ENCODE peak calls at places on chromosomes 1 and 21, in nine cellular contexts. V, B, I, K, E, Q, G, M and R are unnamed samples.

GRCh38 chr1:64046871-64047270 is 156.6 kb upstream of the UBE2U start:
- DNase-seq in Q (no peak), G (no peak), B (no peak), I (no peak), K (no peak), M (no peak), V (no peak), E (no peak), R (no peak)

GRCh38 chr21:38824124-38824822 is 18.5 kb downstream of the ETS2 start:
- DNase-seq in K (peak), B (no peak), E (no peak), G (peak), I (no peak), M (peak), V (no peak), Q (no peak), R (no peak)

GRCh38 chr21:42063206-42063577 is 7.9 kb upstream of the UMODL1 start:
- DNase-seq in Q (no peak), I (no peak), M (no peak), E (no peak), B (no peak), K (peak), V (no peak), G (peak), R (no peak)

GRCh38 chr21:46413365-46413696 is 45.4 kb upstream of the DIP2A start:
- DNase-seq in B (no peak), M (no peak), K (no peak), Q (no peak), V (no peak), E (peak), G (no peak), I (no peak), R (no peak)

GRCh38 chr1:89681045-89681729 is 48.3 kb downstream of the LRRC8C start:
- DNase-seq in M (no peak), E (no peak), I (no peak), K (no peak), V (no peak), Q (no peak), B (no peak), G (no peak), R (no peak)

GRCh38 chr1:68112835-68113243 is 62.4 kb upstream of the DIRAS3 start:
- DNase-seq in I (no peak), E (peak), K (no peak), B (no peak), M (peak), V (peak), Q (no peak), G (no peak), R (no peak)

GRCh38 chr1:64982134-64982533 is 15.8 kb upstream of the JAK1 start:
- DNase-seq in G (no peak), Q (no peak), K (no peak), B (no peak), I (no peak), M (no peak), E (no peak), V (no peak), R (no peak)

GRCh38 chr1:173122958-173123852 is 72.5 kb upstream of the TNFSF18 start:
- DNase-seq in Q (no peak), V (peak), B (peak), E (peak), K (peak), I (no peak), M (peak), G (peak), R (no peak)

GRCh38 chr1:23473037-23473800 is 10.8 kb downstream of the ASAP3 start:
- DNase-seq in E (peak), G (no peak), B (no peak), V (no peak), I (no peak), K (no peak), M (no peak), Q (no peak), R (no peak)

GRCh38 chr1:14976260-14976659 is 177.3 kb upstream of the TMEM51 start:
- DNase-seq in B (no peak), V (no peak), K (no peak), Q (no peak), E (no peak), G (no peak), M (no peak), I (no peak), R (no peak)

GRCh38 chr1:198890531-198890930 is 251.7 kb downstream of the PTPRC start:
- DNase-seq in Q (no peak), K (no peak), M (peak), G (no peak), B (no peak), I (no peak), E (no peak), V (no peak), R (no peak)

GRCh38 chr21:26966978-26967913 is at the start of gene ADAMTS5:
- DNase-seq in Q (peak), I (peak), K (peak), B (peak), G (peak), V (peak), E (peak), M (no peak), R (peak)

GRCh38 chr1:172678990-172679772 is 20.3 kb downstream of the FASLG start:
- DNase-seq in V (no peak), M (no peak), I (no peak), Q (no peak), E (no peak), B (no peak), K (peak), G (peak), R (no peak)

GRCh38 chr1:228867093-228867950 is 132.0 kb downstream of the RHOU start:
- DNase-seq in G (no peak), Q (no peak), M (no peak), I (peak), V (no peak), B (no peak), K (no peak), E (no peak), R (no peak)

GRCh38 chr1:236868625-236869467 is 73.8 kb downstream of the MTR start:
- DNase-seq in Q (no peak), G (peak), K (peak), E (peak), V (no peak), B (peak), I (peak), M (peak), R (peak)

GRCh38 chr1:107056426-107057196 is at the start of gene PRMT6:
- DNase-seq in G (peak), Q (peak), B (peak), V (peak), K (peak), I (peak), E (peak), M (peak), R (peak)

GRCh38 chr1:245079021-245079609 is 75.7 kb upstream of the KIF26B start:
- DNase-seq in V (no peak), Q (no peak), G (no peak), M (no peak), E (peak), B (peak), I (no peak), K (no peak), R (no peak)

GRCh38 chr1:96364576-96364975 is 357.0 kb upstream of the PTBP2 start:
- DNase-seq in V (no peak), E (no peak), G (no peak), B (no peak), K (no peak), I (no peak), Q (no peak), M (no peak), R (no peak)

GRCh38 chr1:192633533-192634258 is 2.3 kb upstream of the RGS13 start:
- DNase-seq in Q (no peak), I (no peak), B (no peak), K (no peak), M (no peak), E (no peak), G (no peak), V (no peak), R (no peak)

GRCh38 chr1:209527993-209528392 is 55.5 kb upstream of the CAMK1G start:
- DNase-seq in K (no peak), V (no peak), B (no peak), I (no peak), G (no peak), Q (no peak), M (no peak), E (peak), R (peak)

GRCh38 chr1:193971595-193971994 is 785.2 kb upstream of the B3GALT2 start:
- DNase-seq in Q (no peak), M (no peak), I (no peak), E (peak), G (no peak), K (no peak), V (no peak), B (no peak), R (no peak)

GRCh38 chr1:199033709-199034108 is 394.9 kb downstream of the PTPRC start:
- DNase-seq in B (no peak), M (no peak), Q (no peak), G (no peak), E (no peak), I (no peak), K (no peak), V (no peak), R (no peak)

GRCh38 chr1:73736125-73736524 is 461.9 kb downstream of the LRRIQ3 start:
- DNase-seq in B (no peak), Q (no peak), K (no peak), I (no peak), G (no peak), M (no peak), V (no peak), E (no peak), R (no peak)

GRCh38 chr21:35697321-35697808 is 363.0 kb downstream of the SETD4 start:
- DNase-seq in G (peak), E (peak), K (peak), V (peak), M (no peak), B (no peak), I (no peak), Q (no peak), R (no peak)

GRCh38 chr1:230725256-230726012 is 11.5 kb upstream of the AGT start:
- DNase-seq in M (no peak), Q (no peak), V (no peak), K (no peak), E (no peak), B (no peak), G (no peak), I (no peak), R (no peak)

GRCh38 chr1:171245458-171246064 is 2.7 kb upstream of the FMO1 start:
- DNase-seq in B (peak), I (no peak), E (peak), K (peak), G (peak), V (no peak), Q (no peak), M (no peak), R (peak)

GRCh38 chr1:9351654-9352271 is 59.1 kb downstream of the SPSB1 start:
- DNase-seq in B (no peak), V (no peak), G (no peak), K (no peak), E (no peak), Q (no peak), I (no peak), M (no peak), R (no peak)

GRCh38 chr1:153699768-153700167 is 21.3 kb downstream of the NPR1 start:
- DNase-seq in Q (no peak), K (no peak), M (no peak), E (no peak), I (no peak), B (no peak), V (no peak), G (no peak), R (no peak)

GRCh38 chr1:163203561-163203960 is 845 bp upstream of the RGS5 start:
- DNase-seq in K (no peak), I (no peak), E (peak), M (no peak), Q (no peak), V (no peak), B (no peak), G (no peak), R (no peak)

GRCh38 chr1:109272831-109273547 is 10.0 kb downstream of the PSRC1 start:
- DNase-seq in M (no peak), K (no peak), V (peak), Q (peak), I (no peak), B (no peak), G (peak), E (peak), R (no peak)

GRCh38 chr1:68010094-68010493 is 40.3 kb downstream of the DIRAS3 start:
- DNase-seq in M (no peak), Q (no peak), V (no peak), K (no peak), E (peak), G (no peak), I (no peak), B (no peak), R (no peak)

GRCh38 chr21:36854391-36854790 is 112.1 kb downstream of the HLCS start:
- DNase-seq in V (no peak), K (no peak), M (no peak), B (peak), G (peak), Q (no peak), I (peak), E (no peak), R (peak)

GRCh38 chr1:17904290-17904689 is 149.2 kb downstream of the ACTL8 start:
- DNase-seq in V (no peak), Q (no peak), B (no peak), I (no peak), E (no peak), K (no peak), M (no peak), G (no peak), R (no peak)

GRCh38 chr1:208175508-208175895 is 68.7 kb downstream of the PLXNA2 start:
- DNase-seq in E (no peak), I (no peak), Q (no peak), G (no peak), B (no peak), K (no peak), V (no peak), M (no peak), R (no peak)

GRCh38 chr1:62266217-62266616 is 53.0 kb downstream of the KANK4 start:
- DNase-seq in K (no peak), E (no peak), V (no peak), Q (no peak), I (no peak), G (no peak), M (no peak), B (no peak), R (no peak)

GRCh38 chr1:98556521-98557158 is 104.9 kb upstream of the SNX7 start:
- DNase-seq in V (no peak), K (no peak), G (no peak), I (no peak), B (no peak), Q (no peak), M (no peak), E (peak), R (no peak)

GRCh38 chr1:211812584-211812983 is 18.0 kb downstream of the LPGAT1 start:
- DNase-seq in K (no peak), I (no peak), B (no peak), E (no peak), Q (no peak), V (no peak), G (no peak), M (no peak), R (no peak)

GRCh38 chr1:218344814-218345672 is at the start of gene TGFB2:
- DNase-seq in B (peak), M (no peak), K (peak), Q (no peak), V (no peak), E (peak), G (peak), I (no peak), R (peak)

GRCh38 chr21:32507342-32507919 is 77.9 kb downstream of the TCP10L start:
- DNase-seq in Q (no peak), E (no peak), G (no peak), M (no peak), V (no peak), K (no peak), I (no peak), B (no peak), R (no peak)

GRCh38 chr1:21823980-21824702 is 12.1 kb downstream of the LDLRAD2 start:
- DNase-seq in B (no peak), M (no peak), I (no peak), G (no peak), K (no peak), E (no peak), Q (no peak), V (no peak), R (no peak)
- TF ChIP-seq CTCF in B (no peak), M (no peak), I (no peak), G (no peak), K (no peak), E (no peak), Q (no peak), V (no peak), R (no peak)

GRCh38 chr1:1344672-1345361 is 4.4 kb downstream of the DVL1 start:
- DNase-seq in V (no peak), B (peak), M (no peak), G (peak), Q (no peak), E (peak), K (peak), I (peak), R (peak)
- TF ChIP-seq CTCF in V (peak), B (peak), M (peak), G (peak), Q (peak), E (peak), K (no peak), I (peak), R (peak)

DNA sequence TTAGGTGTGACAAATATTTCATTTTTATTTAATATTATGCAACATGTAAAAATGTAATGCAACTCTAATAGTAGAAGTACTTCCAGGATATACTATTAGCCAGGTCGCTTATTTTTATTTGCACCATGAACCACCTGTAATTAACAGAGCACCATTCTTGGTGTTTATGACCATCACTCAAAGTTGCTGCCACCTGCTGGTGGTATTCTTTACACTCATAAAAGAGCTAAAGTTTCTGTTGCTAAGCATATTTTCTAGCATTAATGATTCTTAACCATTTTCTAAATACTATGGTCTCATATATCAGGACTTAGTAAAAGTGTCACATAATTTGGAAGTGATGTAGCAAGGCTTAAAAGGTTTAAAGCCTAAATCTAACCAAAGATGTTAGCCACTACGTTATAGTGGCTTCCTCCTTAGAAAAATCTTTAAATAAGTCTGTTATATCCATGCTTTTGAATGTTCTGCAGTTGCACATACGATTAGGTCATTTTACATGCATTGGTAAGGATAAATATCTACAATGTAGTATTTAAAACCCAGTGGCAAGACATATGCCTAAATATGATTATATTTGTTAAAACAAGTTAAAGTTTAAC is 244.5 kb downstream of the NEGR1 start:
- DNase-seq in Q (no peak), B (peak), K (peak), G (peak), E (peak), M (peak), V (no peak), I (peak), R (peak)
- TF ChIP-seq CTCF in Q (peak), B (peak), K (no peak), G (peak), E (peak), M (peak), V (peak), I (peak), R (peak)

DNA sequence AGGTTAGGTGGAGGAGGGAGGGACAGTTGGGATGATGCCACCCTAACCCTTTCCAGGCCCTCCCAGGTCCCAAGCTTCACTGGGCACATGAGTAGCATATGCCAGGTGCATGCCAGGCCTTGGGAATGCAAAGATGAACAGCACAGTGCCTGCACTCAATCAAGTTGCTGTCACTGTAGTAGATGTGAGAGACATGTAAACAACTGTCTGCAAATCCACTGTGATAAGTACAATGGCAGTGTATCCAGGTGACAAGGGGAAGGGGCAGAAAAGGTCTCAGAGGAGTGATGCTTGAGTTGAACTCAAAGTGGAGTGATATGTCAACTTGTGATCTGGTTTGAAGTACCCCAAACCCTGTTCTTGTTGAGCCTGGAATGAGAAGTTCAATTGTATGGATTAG is 49.5 kb upstream of the LRRN2 start:
- DNase-seq in M (no peak), G (no peak), I (no peak), Q (no peak), E (no peak), B (no peak), V (no peak), K (no peak), R (no peak)
- TF ChIP-seq CTCF in M (no peak), G (no peak), I (no peak), Q (no peak), E (no peak), B (no peak), V (no peak), K (no peak), R (no peak)

GRCh38 chr1:204494281-204495077 is at the start of gene PIK3C2B:
- DNase-seq in B (peak), M (peak), V (peak), G (peak), Q (peak), I (peak), E (peak), K (peak), R (peak)
- TF ChIP-seq CTCF in B (peak), M (peak), V (peak), G (peak), Q (peak), I (peak), E (peak), K (no peak), R (peak)